ENCODE peak calls at places on chromosomes 1 and 21, in seven cellular contexts. S is HCT116; D is dorsolateral prefrontal cortex; B is psoas muscle; T is naive thymus-derived CD4-positive, alpha-beta T cell; Y is adrenal gland; W is OCI-LY7. E is an unnamed sample.

GRCh38 chr1:48917901-48918603 is 141.4 kb upstream of the BEND5 start:
- DNase-seq in Y (peak), W (no peak), S (no peak), D (no peak), B (peak), T (no peak), E (no peak)

GRCh38 chr1:204438628-204439027 is 27.0 kb upstream of the PPP1R15B start:
- DNase-seq in Y (peak), B (peak), D (no peak), S (no peak), T (no peak), W (no peak), E (no peak)

GRCh38 chr1:184433928-184434502 is 47.2 kb downstream of the C1orf21 start:
- DNase-seq in B (no peak), Y (no peak), S (no peak), T (no peak), D (no peak), W (no peak), E (no peak)

GRCh38 chr1:169207825-169208520 is 101.5 kb downstream of the ATP1B1 start:
- DNase-seq in D (no peak), W (no peak), Y (no peak), T (no peak), B (no peak), S (no peak), E (no peak)

GRCh38 chr1:236308827-236309226 is 27.1 kb upstream of the ERO1B start:
- DNase-seq in B (no peak), D (no peak), S (no peak), Y (no peak), T (no peak), W (no peak), E (no peak)

GRCh38 chr1:246066553-246066952 is 440.5 kb downstream of the SMYD3 start:
- DNase-seq in D (no peak), S (no peak), W (no peak), B (no peak), Y (no peak), T (no peak), E (no peak)

GRCh38 chr1:237672748-237673147 is 218.0 kb downstream of the ZP4 start:
- DNase-seq in S (no peak), B (no peak), W (peak), D (no peak), T (no peak), Y (no peak), E (no peak)

GRCh38 chr21:36699026-36699545 is at the start of gene SIM2:
- DNase-seq in Y (no peak), B (no peak), S (peak), W (no peak), T (no peak), D (no peak), E (no peak)

GRCh38 chr1:156489166-156489934 is 11.2 kb downstream of the MEF2D start:
- DNase-seq in W (peak), D (peak), T (peak), S (no peak), Y (peak), B (peak), E (no peak)

GRCh38 chr1:111603979-111604378 is 15.6 kb upstream of the RAP1A start:
- DNase-seq in D (no peak), T (peak), W (peak), S (no peak), Y (no peak), B (no peak), E (no peak)

GRCh38 chr1:211885746-211886522 is 55.4 kb upstream of the LPGAT1 start:
- DNase-seq in T (no peak), B (no peak), S (no peak), Y (no peak), D (no peak), W (no peak), E (no peak)

GRCh38 chr1:63323866-63324778 is 1.8 kb downstream of the FOXD3 start:
- DNase-seq in B (no peak), Y (no peak), T (no peak), S (no peak), D (no peak), W (no peak), E (no peak)

GRCh38 chr1:206770531-206771352 is at the start of gene IL19:
- DNase-seq in W (no peak), B (no peak), D (no peak), T (no peak), S (no peak), Y (peak), E (no peak)

GRCh38 chr1:67532452-67533216 is 102.4 kb upstream of the SERBP1 start:
- DNase-seq in Y (peak), D (peak), T (no peak), S (peak), B (no peak), W (peak), E (peak)

GRCh38 chr1:205656236-205656635 is 24.1 kb downstream of the SLC45A3 start:
- DNase-seq in Y (no peak), D (no peak), S (no peak), W (no peak), T (no peak), B (no peak), E (no peak)

GRCh38 chr1:33343539-33343938 is 22.6 kb upstream of the A3GALT2 start:
- DNase-seq in B (no peak), S (no peak), Y (peak), T (no peak), D (no peak), W (no peak), E (no peak)

GRCh38 chr1:18578271-18578670 is 52.4 kb upstream of the PAX7 start:
- DNase-seq in Y (no peak), D (no peak), T (no peak), W (no peak), B (no peak), S (no peak), E (no peak)

GRCh38 chr1:186498695-186499389 is 37.9 kb upstream of the PDC start:
- DNase-seq in W (no peak), Y (no peak), D (no peak), B (no peak), T (no peak), S (no peak), E (no peak)

GRCh38 chr1:188778578-188778977 is 1699.1 kb downstream of the BRINP3 start:
- DNase-seq in B (no peak), Y (no peak), D (no peak), W (no peak), S (no peak), T (no peak), E (no peak)

GRCh38 chr1:70247768-70248167 is 26.6 kb downstream of the SRSF11 start:
- DNase-seq in S (no peak), B (no peak), Y (no peak), T (no peak), W (no peak), D (no peak), E (no peak)

GRCh38 chr1:36392836-36393235 is 4.9 kb downstream of the LSM10 start:
- DNase-seq in S (no peak), D (no peak), W (no peak), T (no peak), Y (no peak), B (no peak), E (no peak)

GRCh38 chr1:63662056-63662836 is 69.0 kb downstream of the PGM1 start:
- DNase-seq in S (peak), W (no peak), T (no peak), B (peak), Y (no peak), D (no peak), E (no peak)

GRCh38 chr1:54499097-54500029 is 48.7 kb upstream of the ACOT11 start:
- DNase-seq in W (peak), S (no peak), T (no peak), B (no peak), D (peak), Y (no peak), E (no peak)

GRCh38 chr1:245201827-245202226 is 47.0 kb downstream of the KIF26B start:
- DNase-seq in W (no peak), D (no peak), T (no peak), B (no peak), S (no peak), Y (no peak), E (no peak)

GRCh38 chr1:119861547-119861946 is 34.8 kb downstream of the ADAM30 start:
- DNase-seq in W (no peak), B (no peak), D (no peak), S (no peak), Y (no peak), T (no peak), E (no peak)

GRCh38 chr1:25492323-25492722 is 51.1 kb upstream of the LDLRAP1 start:
- DNase-seq in T (no peak), W (no peak), D (no peak), Y (no peak), S (no peak), B (no peak), E (no peak)

GRCh38 chr1:228009116-228009827 is 2.5 kb downstream of the WNT3A start:
- DNase-seq in W (peak), Y (no peak), B (no peak), T (no peak), D (no peak), S (no peak), E (no peak)

GRCh38 chr1:172414331-172414730 is 6.2 kb upstream of the C1orf105 start:
- DNase-seq in W (no peak), T (no peak), S (no peak), B (no peak), Y (no peak), D (no peak), E (no peak)

GRCh38 chr1:40708750-40709099 is 17.2 kb downstream of the NFYC start:
- DNase-seq in D (no peak), B (no peak), W (peak), Y (no peak), T (no peak), S (peak), E (no peak)

GRCh38 chr1:157368363-157368762 is 184.0 kb downstream of the FCRL5 start:
- DNase-seq in D (no peak), T (no peak), B (no peak), S (no peak), W (no peak), Y (no peak), E (no peak)

DNA sequence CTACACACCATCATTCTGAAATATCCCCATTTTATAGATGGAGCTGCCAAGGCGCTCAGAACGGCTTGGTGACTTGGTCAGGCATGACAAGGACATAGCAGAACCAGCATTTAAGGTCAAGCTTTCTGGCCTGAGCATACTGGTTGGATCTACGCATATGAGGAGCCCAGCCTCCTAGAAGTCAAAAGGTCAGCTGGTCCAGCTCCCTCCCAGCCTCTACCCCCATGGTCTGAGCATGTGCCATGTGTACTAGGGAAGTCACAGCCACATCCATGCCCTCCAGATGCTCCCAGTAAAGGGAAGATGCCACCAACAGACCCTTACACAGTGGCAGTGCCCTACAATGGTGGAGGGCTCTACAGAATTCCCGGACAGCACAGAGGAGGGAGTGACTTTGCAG is 96.7 kb downstream of the EPHB2 start:
- DNase-seq in D (no peak), Y (no peak), S (no peak), T (no peak), W (no peak), B (no peak), E (no peak)
- H3K4me3 ChIP-seq in D (no peak), Y (no peak), S (no peak), T (no peak), W (no peak), B (no peak), E (no peak)

GRCh38 chr1:117699953-117700352 is 94.1 kb downstream of the TENT5C start:
- DNase-seq in S (no peak), W (no peak), Y (no peak), D (no peak), T (no peak), B (no peak), E (no peak)

GRCh38 chr1:117695796-117696505 is 90.1 kb downstream of the TENT5C start:
- DNase-seq in B (peak), Y (no peak), D (no peak), S (no peak), W (no peak), T (no peak), E (no peak)

GRCh38 chr1:117698398-117699160 is 92.7 kb downstream of the TENT5C start:
- DNase-seq in Y (no peak), D (no peak), S (no peak), W (no peak), T (no peak), B (peak), E (no peak)

GRCh38 chr1:117696567-117696966 is 90.7 kb downstream of the TENT5C start:
- DNase-seq in D (no peak), Y (no peak), T (no peak), W (no peak), S (no peak), B (no peak), E (no peak)

GRCh38 chr1:117697220-117697781 is 91.5 kb downstream of the TENT5C start:
- DNase-seq in B (no peak), D (no peak), Y (no peak), W (no peak), T (no peak), S (no peak), E (no peak)
- H3K27ac ChIP-seq in B (peak), D (no peak), Y (no peak), W (no peak), T (no peak), S (no peak), E (no peak)

DNA sequence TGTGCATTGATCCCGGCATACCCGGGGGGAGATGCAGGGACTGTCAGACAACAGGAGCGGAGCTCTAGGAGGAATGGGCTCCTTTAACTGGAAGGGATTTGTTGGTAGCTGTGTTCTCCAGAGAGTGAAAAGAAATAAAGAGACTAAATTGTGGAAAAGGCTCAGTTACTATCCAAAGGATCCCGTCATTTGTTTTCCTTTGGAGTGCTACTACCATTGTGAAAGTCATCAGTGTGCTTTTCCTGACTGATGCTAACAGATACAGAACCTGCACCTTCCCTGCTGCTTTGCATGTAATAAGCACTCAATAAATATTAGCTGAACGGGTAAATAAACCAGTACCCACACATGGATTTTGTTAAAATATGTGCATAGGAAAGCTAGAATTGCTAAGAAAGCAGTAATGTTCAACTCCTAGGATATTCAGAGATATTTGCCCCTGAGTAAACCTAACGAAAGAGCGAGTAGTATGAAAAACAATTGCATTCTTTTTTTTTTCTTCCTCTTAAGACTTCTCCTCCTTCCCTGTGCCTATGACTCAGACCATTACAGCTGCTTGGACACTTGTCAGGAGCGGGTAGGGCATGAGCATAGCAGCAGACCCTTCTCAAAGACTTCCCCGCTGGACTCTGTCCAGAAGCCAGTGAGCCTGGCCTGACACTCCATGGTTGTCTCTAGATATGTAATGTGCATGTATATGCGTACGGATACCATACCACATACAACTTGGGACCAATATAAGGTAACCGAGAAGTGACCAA is 41.6 kb downstream of the PTGFRN start:
- DNase-seq in Y (peak), W (no peak), B (peak), S (no peak), D (no peak), T (no peak), E (peak)
- H3K4me3 ChIP-seq in Y (no peak), W (no peak), B (no peak), S (no peak), D (peak), T (no peak), E (no peak)

GRCh38 chr1:118486213-118486612 is 301.2 kb upstream of the SPAG17 start:
- DNase-seq in S (no peak), W (no peak), D (no peak), Y (no peak), B (no peak), T (no peak), E (no peak)
- H3K27ac ChIP-seq in S (no peak), W (no peak), D (no peak), Y (no peak), B (no peak), T (no peak), E (no peak)

GRCh38 chr1:213989740-213990472 is 2.1 kb downstream of the PROX1 start:
- DNase-seq in B (no peak), S (no peak), W (no peak), Y (no peak), T (no peak), D (peak), E (no peak)
- H3K4me3 ChIP-seq in B (peak), S (no peak), W (no peak), Y (peak), T (no peak), D (peak), E (peak)

DNA sequence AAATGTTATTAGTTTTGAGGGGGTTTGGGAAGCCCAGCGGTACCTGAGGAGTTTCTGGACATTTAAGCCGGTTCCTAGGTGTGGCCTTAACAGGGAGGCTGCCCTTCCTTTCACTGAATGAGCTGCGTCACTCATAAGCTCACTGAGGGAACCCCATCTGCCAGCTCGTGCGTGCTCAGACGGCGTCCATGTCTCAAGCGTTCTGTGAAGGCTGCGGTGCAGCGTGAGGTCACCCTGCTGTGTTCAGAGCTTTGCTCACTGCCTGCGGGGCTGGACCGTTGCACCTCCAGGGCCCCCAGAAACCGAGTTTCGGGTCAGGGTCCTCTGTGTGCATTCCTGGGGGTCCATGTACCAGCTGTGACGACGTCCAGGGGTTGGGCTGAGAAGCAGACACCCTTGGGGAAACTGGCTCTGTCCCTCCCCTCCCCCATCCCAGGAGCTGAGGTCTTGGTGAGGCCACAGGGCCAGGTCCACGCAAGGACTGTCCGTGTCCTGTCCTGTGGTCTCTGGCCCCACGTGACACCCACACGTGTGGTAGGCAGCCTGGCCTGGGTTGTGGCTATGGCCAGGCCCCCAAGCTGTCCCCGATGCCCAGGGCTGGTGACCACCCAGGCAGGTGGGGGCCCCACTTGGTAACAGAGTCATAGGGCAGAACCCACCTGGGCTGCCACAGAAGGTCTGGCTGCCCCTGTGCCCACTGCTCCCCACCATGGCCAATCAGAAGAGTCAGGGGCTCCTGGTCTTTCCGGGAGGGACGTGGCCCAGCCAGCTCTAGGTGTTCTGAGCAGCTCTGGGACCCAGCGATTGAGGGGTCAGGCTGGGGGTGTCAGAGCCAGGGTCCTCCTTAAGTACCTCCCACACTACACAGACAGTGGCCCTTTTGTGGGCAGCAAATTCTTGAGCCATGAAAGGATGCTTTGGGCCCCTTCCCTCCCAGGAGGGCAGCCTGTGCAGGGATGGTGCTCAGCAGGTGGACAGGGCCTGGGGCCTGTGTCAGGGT is 24.4 kb downstream of the FTCD start:
- DNase-seq in D (no peak), B (peak), W (no peak), S (no peak), T (no peak), Y (no peak), E (no peak)
- H3K27ac ChIP-seq in D (no peak), B (no peak), W (no peak), S (no peak), T (no peak), Y (no peak), E (no peak)

GRCh38 chr1:21669033-21669286 is 197 bp downstream of the RAP1GAP start:
- DNase-seq in T (no peak), W (no peak), D (no peak), B (no peak), Y (no peak), S (no peak), E (no peak)
- H3K4me3 ChIP-seq in T (peak), W (no peak), D (peak), B (peak), Y (peak), S (no peak), E (no peak)

DNA sequence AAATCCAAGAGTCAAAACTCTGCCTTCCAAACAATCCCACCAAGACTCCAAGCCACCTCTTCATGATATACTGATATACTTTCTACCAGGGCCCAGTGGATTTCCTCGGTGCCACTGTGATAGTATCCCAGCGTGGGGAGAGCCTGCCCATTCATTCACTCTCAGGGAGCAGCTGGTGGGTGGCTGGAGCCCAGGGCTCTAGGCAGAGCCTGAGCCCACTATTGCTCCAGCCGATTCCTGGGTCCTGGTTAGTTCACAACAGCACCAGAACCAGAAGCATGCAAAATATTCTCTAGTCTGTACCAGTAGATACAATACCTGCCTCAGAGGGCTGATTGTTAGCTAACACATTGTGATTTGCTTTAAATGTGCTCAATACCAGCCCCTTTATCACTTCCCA is 831 bp downstream of the CSRP1 start:
- DNase-seq in Y (no peak), B (no peak), W (no peak), T (no peak), D (no peak), S (no peak), E (no peak)
- H3K27ac ChIP-seq in Y (peak), B (peak), W (peak), T (peak), D (peak), S (peak), E (peak)